ENCODE peak calls at places on chromosome 2, in seven cellular contexts. One of them, this sample, is unnamed. For H3K4me1, the result is how much of the 10 kb centered on the place peaks cover.

GRCh38 chr2:224405412-224405811 is 3.5 kb upstream of the FAM124B start:
- DNase-seq in astrocyte: no peak
- DNase-seq in IMR-90: no peak
- DNase-seq in A549: no peak
- DNase-seq in Peyer's patch: no peak
- DNase-seq in upper lobe of right lung: no peak
- DNase-seq in psoas muscle: no peak
- DNase-seq in this sample: no peak

GRCh38 chr2:127080941-127081769 is 25.8 kb downstream of the BIN1 start:
- DNase-seq in astrocyte: no peak
- DNase-seq in IMR-90: no peak
- DNase-seq in A549: no peak
- DNase-seq in Peyer's patch: peak
- DNase-seq in upper lobe of right lung: peak
- DNase-seq in psoas muscle: peak
- DNase-seq in this sample: no peak

GRCh38 chr2:43636616-43637015 is 444 bp upstream of the PLEKHH2 start:
- DNase-seq in astrocyte: no peak
- DNase-seq in IMR-90: no peak
- DNase-seq in A549: no peak
- DNase-seq in Peyer's patch: peak
- DNase-seq in upper lobe of right lung: no peak
- DNase-seq in psoas muscle: no peak
- DNase-seq in this sample: no peak

GRCh38 chr2:64222942-64223511 is 78.8 kb upstream of the PELI1 start:
- DNase-seq in astrocyte: no peak
- DNase-seq in IMR-90: no peak
- DNase-seq in A549: no peak
- DNase-seq in Peyer's patch: no peak
- DNase-seq in upper lobe of right lung: no peak
- DNase-seq in psoas muscle: no peak
- DNase-seq in this sample: no peak

GRCh38 chr2:174873457-174873856 is 109.2 kb upstream of the CHRNA1 start:
- DNase-seq in astrocyte: peak
- DNase-seq in IMR-90: peak
- DNase-seq in A549: no peak
- DNase-seq in Peyer's patch: no peak
- DNase-seq in upper lobe of right lung: no peak
- DNase-seq in psoas muscle: no peak
- DNase-seq in this sample: no peak

GRCh38 chr2:111235616-111236015 is 114.9 kb downstream of the BCL2L11 start:
- DNase-seq in astrocyte: no peak
- DNase-seq in IMR-90: no peak
- DNase-seq in A549: no peak
- DNase-seq in Peyer's patch: no peak
- DNase-seq in upper lobe of right lung: no peak
- DNase-seq in psoas muscle: no peak
- DNase-seq in this sample: no peak

GRCh38 chr2:144414324-144414845 is 105.5 kb downstream of the ZEB2 start:
- DNase-seq in astrocyte: peak
- DNase-seq in IMR-90: peak
- DNase-seq in A549: no peak
- DNase-seq in Peyer's patch: no peak
- DNase-seq in upper lobe of right lung: peak
- DNase-seq in psoas muscle: peak
- DNase-seq in this sample: peak

GRCh38 chr2:33312389-33312788 is 164.1 kb upstream of the RASGRP3 start:
- DNase-seq in astrocyte: no peak
- DNase-seq in IMR-90: no peak
- DNase-seq in A549: no peak
- DNase-seq in Peyer's patch: no peak
- DNase-seq in upper lobe of right lung: no peak
- DNase-seq in psoas muscle: no peak
- DNase-seq in this sample: no peak

GRCh38 chr2:10447300-10448207 is 573 bp downstream of the ODC1 start:
- DNase-seq in astrocyte: peak
- DNase-seq in IMR-90: peak
- DNase-seq in A549: peak
- DNase-seq in Peyer's patch: peak
- DNase-seq in upper lobe of right lung: peak
- DNase-seq in psoas muscle: no peak
- DNase-seq in this sample: no peak

GRCh38 chr2:233453111-233453915 is 99.0 kb downstream of the DGKD start:
- DNase-seq in astrocyte: no peak
- DNase-seq in IMR-90: no peak
- DNase-seq in A549: no peak
- DNase-seq in Peyer's patch: no peak
- DNase-seq in upper lobe of right lung: peak
- DNase-seq in psoas muscle: no peak
- DNase-seq in this sample: no peak

GRCh38 chr2:120733238-120733942 is 2.3 kb upstream of the GLI2 start:
- DNase-seq in astrocyte: no peak
- DNase-seq in IMR-90: peak
- DNase-seq in A549: no peak
- DNase-seq in Peyer's patch: peak
- DNase-seq in upper lobe of right lung: no peak
- DNase-seq in psoas muscle: no peak
- DNase-seq in this sample: peak

GRCh38 chr2:183010112-183010511 is 28.1 kb downstream of the NCKAP1 start:
- DNase-seq in astrocyte: peak
- DNase-seq in IMR-90: peak
- DNase-seq in A549: no peak
- DNase-seq in Peyer's patch: no peak
- DNase-seq in upper lobe of right lung: no peak
- DNase-seq in psoas muscle: peak
- DNase-seq in this sample: no peak

GRCh38 chr2:65070172-65070830 is 14.1 kb downstream of the CEP68 start:
- DNase-seq in astrocyte: peak
- DNase-seq in IMR-90: peak
- DNase-seq in A549: no peak
- DNase-seq in Peyer's patch: peak
- DNase-seq in upper lobe of right lung: no peak
- DNase-seq in psoas muscle: no peak
- DNase-seq in this sample: no peak

GRCh38 chr2:68043719-68044498 is 18.9 kb downstream of the C1D start:
- DNase-seq in astrocyte: peak
- DNase-seq in IMR-90: peak
- DNase-seq in A549: no peak
- DNase-seq in Peyer's patch: no peak
- DNase-seq in upper lobe of right lung: no peak
- DNase-seq in psoas muscle: no peak
- DNase-seq in this sample: no peak

GRCh38 chr2:235505210-235505741 is 11.4 kb downstream of the AGAP1 start:
- DNase-seq in astrocyte: no peak
- DNase-seq in IMR-90: no peak
- DNase-seq in A549: no peak
- DNase-seq in Peyer's patch: no peak
- DNase-seq in upper lobe of right lung: no peak
- DNase-seq in psoas muscle: no peak
- DNase-seq in this sample: no peak

GRCh38 chr2:241967745-241968144 is 98.2 kb downstream of the RTP5 start:
- DNase-seq in astrocyte: no peak
- DNase-seq in IMR-90: no peak
- DNase-seq in A549: no peak
- DNase-seq in Peyer's patch: peak
- DNase-seq in upper lobe of right lung: no peak
- DNase-seq in psoas muscle: no peak
- DNase-seq in this sample: no peak

GRCh38 chr2:171436307-171436706 is 2.3 kb downstream of the DCAF17 start:
- DNase-seq in astrocyte: peak
- DNase-seq in IMR-90: peak
- DNase-seq in A549: no peak
- DNase-seq in Peyer's patch: no peak
- DNase-seq in upper lobe of right lung: no peak
- DNase-seq in psoas muscle: no peak
- DNase-seq in this sample: no peak

GRCh38 chr2:197705912-197706838 is 1.0 kb downstream of the MARS2 start:
- DNase-seq in astrocyte: no peak
- DNase-seq in IMR-90: peak
- DNase-seq in A549: no peak
- DNase-seq in Peyer's patch: peak
- DNase-seq in upper lobe of right lung: peak
- DNase-seq in psoas muscle: peak
- DNase-seq in this sample: peak

GRCh38 chr2:238854246-238854645 is 6.4 kb downstream of the TWIST2 start:
- DNase-seq in astrocyte: no peak
- DNase-seq in IMR-90: no peak
- DNase-seq in A549: no peak
- DNase-seq in Peyer's patch: no peak
- DNase-seq in upper lobe of right lung: no peak
- DNase-seq in psoas muscle: no peak
- DNase-seq in this sample: no peak

GRCh38 chr2:105682401-105682800 is 62.3 kb upstream of the NCK2 start:
- DNase-seq in astrocyte: no peak
- DNase-seq in IMR-90: no peak
- DNase-seq in A549: no peak
- DNase-seq in Peyer's patch: no peak
- DNase-seq in upper lobe of right lung: no peak
- DNase-seq in psoas muscle: no peak
- DNase-seq in this sample: no peak

GRCh38 chr2:238100049-238100820 is at the start of gene ESPNL:
- DNase-seq in astrocyte: no peak
- DNase-seq in IMR-90: no peak
- DNase-seq in A549: no peak
- DNase-seq in Peyer's patch: no peak
- DNase-seq in upper lobe of right lung: peak
- DNase-seq in psoas muscle: no peak
- DNase-seq in this sample: no peak

GRCh38 chr2:14960686-14961324 is 328.3 kb downstream of the LRATD1 start:
- DNase-seq in astrocyte: peak
- DNase-seq in IMR-90: no peak
- DNase-seq in A549: no peak
- DNase-seq in Peyer's patch: no peak
- DNase-seq in upper lobe of right lung: no peak
- DNase-seq in psoas muscle: no peak
- DNase-seq in this sample: no peak

GRCh38 chr2:202847693-202848524 is 23.7 kb downstream of the ICA1L start:
- DNase-seq in astrocyte: no peak
- DNase-seq in IMR-90: no peak
- DNase-seq in A549: no peak
- DNase-seq in Peyer's patch: no peak
- DNase-seq in upper lobe of right lung: no peak
- DNase-seq in psoas muscle: no peak
- DNase-seq in this sample: no peak

GRCh38 chr2:40178171-40178778 is 273.6 kb downstream of the SLC8A1 start:
- DNase-seq in astrocyte: no peak
- DNase-seq in IMR-90: no peak
- DNase-seq in A549: no peak
- DNase-seq in Peyer's patch: no peak
- DNase-seq in upper lobe of right lung: no peak
- DNase-seq in psoas muscle: no peak
- DNase-seq in this sample: no peak
- TF ChIP-seq CTCF in astrocyte: no peak
- TF ChIP-seq CTCF in IMR-90: no peak
- TF ChIP-seq CTCF in A549: no peak
- TF ChIP-seq CTCF in Peyer's patch: no peak
- TF ChIP-seq CTCF in upper lobe of right lung: no peak
- TF ChIP-seq CTCF in psoas muscle: no peak
- TF ChIP-seq CTCF in this sample: no peak

DNA sequence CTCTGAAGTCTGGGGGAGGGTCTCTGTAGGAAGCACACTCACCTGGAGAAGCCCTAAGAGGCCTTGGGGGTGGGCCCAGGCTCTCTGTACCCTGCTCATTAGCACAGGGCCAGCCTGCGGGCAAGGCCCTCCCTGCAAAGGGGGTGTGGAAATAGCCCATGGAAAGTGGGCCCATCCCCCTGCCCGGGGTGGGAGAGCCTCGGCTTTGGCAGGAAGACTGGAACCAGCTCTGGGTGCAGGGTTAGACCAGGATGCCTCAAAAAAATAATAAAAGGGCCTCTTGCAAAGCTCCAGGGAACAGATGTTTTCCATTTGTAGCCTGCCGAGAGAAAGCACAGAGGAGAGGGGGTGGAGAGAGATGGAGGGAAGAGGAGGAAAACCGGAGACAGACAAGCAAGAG is 98.7 kb downstream of the STPG4 start:
- DNase-seq in astrocyte: peak
- DNase-seq in IMR-90: peak
- DNase-seq in A549: no peak
- DNase-seq in Peyer's patch: no peak
- DNase-seq in upper lobe of right lung: no peak
- DNase-seq in psoas muscle: no peak
- DNase-seq in this sample: no peak
- H3K4me1 ChIP-seq in astrocyte: under half
- H3K4me1 ChIP-seq in IMR-90: under half
- H3K4me1 ChIP-seq in A549: under half
- H3K4me1 ChIP-seq in Peyer's patch: under half
- H3K4me1 ChIP-seq in upper lobe of right lung: under half
- H3K4me1 ChIP-seq in psoas muscle: half or more
- H3K4me1 ChIP-seq in this sample: under half

DNA sequence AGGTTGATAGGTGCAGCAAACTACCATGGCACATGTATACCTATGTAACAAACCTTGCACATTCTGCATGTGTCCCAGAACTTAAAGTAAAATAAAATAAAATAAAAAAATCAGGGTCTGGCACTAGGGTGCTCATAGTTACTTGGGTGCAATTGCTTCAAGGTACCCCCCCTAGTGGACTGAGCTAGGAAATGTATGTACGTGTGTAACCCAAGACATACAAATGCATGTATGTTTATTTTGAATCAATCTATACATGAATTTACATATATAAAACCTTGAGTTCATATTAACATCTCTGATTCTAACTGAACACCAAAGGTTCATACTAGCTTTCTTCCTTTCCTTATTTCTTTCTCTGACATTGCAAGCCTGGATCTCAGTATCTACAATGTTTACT is 51.5 kb downstream of the USP37 start:
- DNase-seq in astrocyte: no peak
- DNase-seq in IMR-90: peak
- DNase-seq in A549: peak
- DNase-seq in Peyer's patch: no peak
- DNase-seq in upper lobe of right lung: no peak
- DNase-seq in psoas muscle: no peak
- DNase-seq in this sample: no peak
- TF ChIP-seq CTCF in astrocyte: peak
- TF ChIP-seq CTCF in IMR-90: peak
- TF ChIP-seq CTCF in A549: no peak
- TF ChIP-seq CTCF in Peyer's patch: peak
- TF ChIP-seq CTCF in upper lobe of right lung: peak
- TF ChIP-seq CTCF in psoas muscle: peak
- TF ChIP-seq CTCF in this sample: peak

DNA sequence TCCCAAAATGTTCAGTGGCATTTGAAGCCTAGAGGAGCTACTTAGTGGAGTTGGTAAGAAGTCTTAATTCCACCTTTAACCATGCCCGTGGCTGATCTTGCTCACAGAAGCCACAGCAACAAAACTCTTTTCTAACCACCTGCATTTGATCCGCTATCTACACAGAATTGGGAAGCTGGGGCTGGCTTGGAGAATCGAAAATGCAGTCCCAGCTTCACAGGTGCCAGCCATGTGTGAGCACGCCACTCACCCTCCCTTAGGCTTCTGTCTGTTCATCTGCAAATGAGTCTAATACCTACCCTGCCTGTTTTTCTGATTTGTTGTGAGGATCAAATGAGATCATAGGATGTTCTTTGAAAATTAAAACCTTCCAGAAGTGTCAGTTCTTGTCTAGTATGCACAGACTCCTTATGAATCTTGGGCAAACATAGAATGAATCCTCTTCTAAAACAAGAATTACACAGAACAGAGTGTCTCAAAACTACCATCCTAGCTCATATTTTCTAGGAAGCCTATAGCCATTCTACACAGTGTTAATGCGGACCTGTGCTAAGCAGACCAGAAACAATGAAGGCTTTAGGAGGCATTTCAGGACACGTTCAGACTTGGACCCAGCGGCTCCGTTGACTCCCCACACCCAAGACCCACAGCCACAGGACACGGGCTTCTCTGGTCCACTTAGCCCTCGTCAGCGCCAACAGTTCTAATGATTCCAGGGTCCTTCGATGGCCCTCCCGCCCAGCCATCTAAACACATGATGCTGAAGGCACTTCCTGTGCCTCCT is 182.4 kb downstream of the BCL11A start:
- DNase-seq in astrocyte: no peak
- DNase-seq in IMR-90: no peak
- DNase-seq in A549: no peak
- DNase-seq in Peyer's patch: no peak
- DNase-seq in upper lobe of right lung: no peak
- DNase-seq in psoas muscle: no peak
- DNase-seq in this sample: no peak
- H3K4me1 ChIP-seq in astrocyte: under half
- H3K4me1 ChIP-seq in IMR-90: under half
- H3K4me1 ChIP-seq in A549: under half
- H3K4me1 ChIP-seq in Peyer's patch: under half
- H3K4me1 ChIP-seq in upper lobe of right lung: under half
- H3K4me1 ChIP-seq in psoas muscle: under half
- H3K4me1 ChIP-seq in this sample: under half

This sample was measured in right atrium auricular region.